ENCODE peak calls at places on chromosomes 2 and 18, in five cellular contexts. E is psoas muscle, J is thoracic aorta, B is osteoblast, N is right lobe of liver. D is an unnamed sample. For H3K4me1, the result is how much of the 10 kb centered on the place peaks cover.

GRCh38 chr2:190858817-190859216 is 21.8 kb upstream of the GLS start:
- DNase-seq in N (no peak), J (no peak), E (no peak), B (peak), D (no peak)

GRCh38 chr2:118089015-118089800 is 937 bp downstream of the INSIG2 start:
- DNase-seq in B (peak), N (peak), E (no peak), J (no peak), D (peak)

GRCh38 chr2:224187220-224187619 is 148.1 kb upstream of the SERPINE2 start:
- DNase-seq in N (no peak), B (no peak), E (no peak), J (no peak), D (no peak)

GRCh38 chr18:32772580-32773186 is at the start of gene KLHL14:
- DNase-seq in N (no peak), E (no peak), B (peak), J (no peak), D (no peak)

GRCh38 chr2:70498054-70498453 is 55.6 kb downstream of the TGFA start:
- DNase-seq in N (no peak), J (no peak), B (no peak), E (no peak), D (no peak)

GRCh38 chr2:23441414-23441813 is 56.4 kb downstream of the KLHL29 start:
- DNase-seq in N (no peak), E (no peak), B (no peak), J (no peak), D (no peak)

GRCh38 chr2:12416600-12416999 is 300.1 kb upstream of the TRIB2 start:
- DNase-seq in E (no peak), B (no peak), J (no peak), N (peak), D (no peak)

GRCh38 chr18:9701604-9702324 is 6.3 kb upstream of the RAB31 start:
- DNase-seq in B (no peak), E (no peak), J (no peak), N (no peak), D (no peak)

GRCh38 chr2:168180914-168181313 is 66.5 kb downstream of the STK39 start:
- DNase-seq in N (no peak), J (no peak), B (no peak), E (no peak), D (no peak)

GRCh38 chr2:236600158-236600557 is 30.5 kb downstream of the ACKR3 start:
- DNase-seq in J (no peak), B (no peak), N (no peak), E (no peak), D (no peak)

GRCh38 chr18:55047546-55047945 is 88.3 kb upstream of the CCDC68 start:
- DNase-seq in N (no peak), E (no peak), J (no peak), B (no peak), D (no peak)

GRCh38 chr2:79638943-79639342 is 126.1 kb downstream of the CTNNA2 start:
- DNase-seq in E (no peak), N (no peak), J (no peak), B (no peak), D (no peak)

GRCh38 chr2:239223330-239224248 is 177.2 kb downstream of the HDAC4 start:
- DNase-seq in B (peak), J (no peak), E (no peak), N (peak), D (no peak)

GRCh38 chr2:65071499-65072180 is 15.4 kb downstream of the CEP68 start:
- DNase-seq in B (no peak), N (no peak), E (no peak), J (no peak), D (no peak)

GRCh38 chr2:46173636-46174253 is 123.5 kb upstream of the EPAS1 start:
- DNase-seq in N (no peak), B (no peak), E (no peak), J (no peak), D (peak)

GRCh38 chr2:46174559-46175170 is 122.5 kb upstream of the EPAS1 start:
- DNase-seq in E (no peak), B (no peak), J (no peak), N (no peak), D (peak)

GRCh38 chr2:46171996-46172546 is 125.1 kb upstream of the EPAS1 start:
- DNase-seq in E (no peak), B (no peak), N (no peak), J (no peak), D (peak)

GRCh38 chr2:46171441-46171953 is 125.7 kb upstream of the EPAS1 start:
- DNase-seq in B (peak), J (no peak), N (no peak), E (no peak), D (no peak)

DNA sequence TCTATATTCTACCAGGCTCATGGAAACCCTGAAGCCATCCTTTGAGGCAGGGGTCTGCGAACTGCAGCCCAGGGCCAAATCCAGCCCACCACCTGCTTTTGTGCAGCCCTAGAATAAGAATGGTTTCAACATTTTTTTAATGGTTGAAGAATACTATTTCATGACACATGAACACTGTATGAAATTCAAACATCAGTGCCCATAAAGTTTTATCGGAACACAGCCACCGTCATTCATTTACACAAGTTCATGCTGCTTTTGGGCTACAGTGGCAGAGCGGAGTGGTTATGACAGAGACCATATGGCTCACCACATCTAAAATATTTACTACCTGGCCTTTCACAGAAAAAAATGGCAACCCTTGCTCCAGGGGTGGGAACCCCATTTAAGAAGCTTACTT is 124.2 kb upstream of the EPAS1 start:
- DNase-seq in J (no peak), B (no peak), E (no peak), N (no peak), D (peak)
- TF ChIP-seq CTCF in J (no peak), B (no peak), E (no peak), N (no peak), D (no peak)

DNA sequence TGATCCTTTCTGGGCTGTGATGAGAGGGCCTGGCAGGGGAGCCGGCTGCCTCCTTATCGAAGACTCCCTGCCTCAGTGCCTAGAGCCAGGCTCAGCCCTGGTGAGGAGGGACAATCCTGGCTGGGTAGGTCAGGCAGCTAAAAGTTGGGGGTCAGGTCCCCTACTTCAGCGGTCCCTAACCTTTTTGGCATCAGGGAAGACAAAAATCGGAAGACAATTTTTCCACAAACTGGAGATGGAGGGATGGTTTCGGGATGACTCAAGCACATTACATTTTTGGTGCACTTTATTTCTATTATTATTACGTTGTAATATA is 53.1 kb downstream of the HS1BP3 start:
- DNase-seq in N (peak), J (no peak), B (no peak), E (peak), D (peak)
- H3K4me1 ChIP-seq in N (under half), J (half or more), B (under half), E (under half), D (half or more)

GRCh38 chr18:48640566-48641270 is 101.9 kb downstream of the CTIF start:
- DNase-seq in J (no peak), E (no peak), B (peak), N (no peak), D (no peak)

GRCh38 chr18:48638896-48639771 is 100.3 kb downstream of the CTIF start:
- DNase-seq in E (no peak), N (no peak), B (no peak), J (no peak), D (no peak)

GRCh38 chr18:48641981-48642380 is 103.2 kb downstream of the CTIF start:
- DNase-seq in E (no peak), B (no peak), N (no peak), J (no peak), D (no peak)

GRCh38 chr18:48638451-48638850 is 99.6 kb downstream of the CTIF start:
- DNase-seq in B (peak), J (no peak), E (no peak), N (no peak), D (no peak)

GRCh38 chr18:48639772-48640432 is 101.1 kb downstream of the CTIF start:
- DNase-seq in B (peak), E (no peak), J (no peak), N (no peak), D (no peak)
- TF ChIP-seq CTCF in B (peak), E (peak), J (peak), N (no peak), D (peak)

GRCh38 chr18:58017267-58017666 is 26.8 kb upstream of the NEDD4L start:
- DNase-seq in B (no peak), E (no peak), N (no peak), J (no peak), D (no peak)

GRCh38 chr18:58013241-58014211 is 30.5 kb upstream of the NEDD4L start:
- DNase-seq in N (no peak), B (no peak), J (no peak), E (no peak), D (no peak)

GRCh38 chr18:58010265-58010664 is 33.8 kb upstream of the NEDD4L start:
- DNase-seq in J (no peak), N (no peak), B (no peak), E (no peak), D (no peak)

GRCh38 chr18:58012356-58012755 is 31.7 kb upstream of the NEDD4L start:
- DNase-seq in N (no peak), B (no peak), J (no peak), E (no peak), D (no peak)

GRCh38 chr18:58015045-58015444 is 29.0 kb upstream of the NEDD4L start:
- DNase-seq in J (no peak), E (no peak), N (no peak), B (no peak), D (no peak)
- H3K4me1 ChIP-seq in J (under half), E (under half), N (under half), B (under half), D (under half)

GRCh38 chr2:154688373-154688772 is 10.1 kb upstream of the KCNJ3 start:
- DNase-seq in E (no peak), B (no peak), J (no peak), N (no peak), D (no peak)
- TF ChIP-seq CTCF in E (no peak), B (no peak), J (no peak), N (no peak), D (no peak)

GRCh38 chr2:222912776-222913175 is 51.9 kb downstream of the ACSL3 start:
- DNase-seq in N (no peak), B (no peak), E (no peak), J (no peak), D (no peak)
- H3K4me1 ChIP-seq in N (under half), B (under half), E (under half), J (half or more), D (under half)

GRCh38 chr2:96267159-96267971 is 1.3 kb downstream of the CIAO1 start:
- DNase-seq in B (no peak), E (peak), N (no peak), J (no peak), D (no peak)

GRCh38 chr2:96264086-96264485 is 1.7 kb downstream of the TMEM127 start:
- DNase-seq in B (no peak), E (no peak), N (no peak), J (no peak), D (no peak)

GRCh38 chr2:96264656-96265348 is 995 bp downstream of the TMEM127 start:
- DNase-seq in B (no peak), E (peak), J (no peak), N (peak), D (peak)

GRCh38 chr2:96265349-96265839 is 403 bp downstream of the TMEM127 start:
- DNase-seq in J (peak), N (peak), E (no peak), B (peak), D (no peak)

DNA sequence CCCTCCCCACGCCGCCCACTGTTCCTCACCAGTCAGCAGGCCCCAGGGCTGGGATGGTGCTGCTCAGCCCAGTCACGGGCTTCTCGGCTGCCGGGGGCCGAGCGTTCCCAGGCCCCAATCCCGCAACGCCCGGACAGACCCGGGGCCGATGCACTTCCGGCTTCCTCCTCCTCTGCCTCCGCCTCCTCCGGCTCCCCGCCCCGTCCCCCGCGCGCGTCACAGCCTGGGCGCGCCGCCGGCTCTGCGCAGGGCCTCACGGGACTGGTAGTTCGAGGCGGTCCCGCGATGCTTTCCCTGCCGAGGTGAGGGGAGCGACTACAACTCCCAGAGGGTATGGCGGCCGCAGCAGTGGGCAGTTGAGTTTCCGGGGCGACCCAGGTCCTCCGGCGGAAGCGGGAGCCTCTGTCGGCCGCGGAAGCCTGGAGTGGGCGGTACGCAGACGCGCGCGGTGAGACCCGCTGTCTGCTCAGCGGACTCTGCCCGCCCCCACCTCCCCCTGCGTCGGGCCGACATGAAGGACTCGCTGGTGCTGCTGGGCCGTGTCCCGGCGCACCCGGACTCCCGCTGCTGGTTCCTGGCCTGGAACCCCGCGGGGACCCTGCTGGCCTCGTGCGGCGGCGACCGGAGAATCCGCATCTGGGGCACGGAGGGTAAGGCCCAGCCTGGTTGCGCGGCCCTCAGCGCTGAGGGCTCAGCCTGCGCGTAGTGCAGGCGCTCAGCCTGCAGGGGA is at the start of the genes CIAO1 and TMEM127:
- DNase-seq in B (peak), J (peak), N (peak), E (peak), D (peak)
- TF ChIP-seq CTCF in B (peak), J (peak), N (peak), E (peak), D (no peak)

GRCh38 chr18:5294618-5295230 is 802 bp downstream of the ZBTB14 start:
- DNase-seq in N (peak), B (peak), E (peak), J (no peak), D (peak)
- H3K4me1 ChIP-seq in N (under half), B (under half), E (under half), J (under half), D (under half)

DNA sequence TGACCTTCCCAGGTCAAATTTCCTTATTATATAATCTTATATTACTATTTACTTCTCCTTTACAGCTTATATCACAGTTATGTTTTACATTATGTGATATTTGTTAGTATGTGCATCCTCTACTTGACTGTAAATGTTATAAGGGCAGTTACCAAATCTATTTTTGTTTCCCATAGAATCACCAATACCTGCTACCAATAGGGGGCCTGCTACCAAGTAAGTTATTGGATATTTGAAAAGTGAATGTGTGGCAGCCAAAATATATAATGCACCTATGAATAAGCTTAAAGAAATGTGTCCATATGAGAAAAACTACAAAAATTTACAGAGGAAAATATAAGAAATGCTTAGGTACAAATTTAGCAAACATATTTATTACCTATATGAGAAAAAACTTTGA is 23.9 kb upstream of the CTAGE1 start:
- DNase-seq in B (no peak), J (no peak), N (no peak), E (no peak), D (no peak)
- TF ChIP-seq CTCF in B (no peak), J (no peak), N (no peak), E (no peak), D (no peak)

GRCh38 chr18:75244336-75244735 is 33.7 kb downstream of the TSHZ1 start:
- DNase-seq in E (no peak), B (no peak), N (no peak), J (no peak), D (peak)
- H3K4me1 ChIP-seq in E (under half), B (under half), N (under half), J (under half), D (under half)

D was measured in kidney.